ENCODE peak calls at places on chromosomes 11 and 22, in nine cellular contexts. X is effector CD4-positive, alpha-beta T cell; Y is AG09319; Z is stimulated activated CD8-positive, alpha-beta memory T cell treated with anti-CD3 and anti-CD28 coated beads, Interleukin-4, amount 100 ng/mL, for 24 hours; D is kidney; U is choroid plexus epithelial cell; C is MV-4-11; F is midbrain; K is AG09309. O is an unnamed sample.

GRCh38 chr22:50545522-50546325 is at the start of gene KLHDC7B:
- DNase-seq in K (no peak), F (no peak), X (no peak), C (no peak), Z (no peak), Y (no peak), U (peak; percentile 58), D (no peak), O (no peak)

GRCh38 chr22:39973656-39974055 is 13.5 kb downstream of the TMA7B start:
- DNase-seq in D (no peak), X (no peak), C (no peak), F (no peak), Z (no peak), K (no peak), Y (no peak), U (no peak), O (no peak)

GRCh38 chr11:123061403-123062157 is at the start of gene HSPA8:
- DNase-seq in C (peak; percentile 55), Y (no peak), F (peak; percentile 32), U (peak; percentile 71), X (peak; percentile 44), K (peak; percentile 11), Z (peak; percentile 65), D (peak; percentile 93), O (no peak)

GRCh38 chr11:64858467-64859401 is 14.3 kb upstream of the CDC42BPG start:
- DNase-seq in X (peak; percentile 56), U (no peak), F (no peak), C (no peak), Z (no peak), Y (no peak), D (peak; percentile 77), K (no peak), O (no peak)

GRCh38 chr22:45884201-45885067 is 92.5 kb downstream of the WNT7B start:
- DNase-seq in F (no peak), X (no peak), U (no peak), D (peak; percentile 69), K (no peak), C (no peak), Y (no peak), Z (no peak), O (no peak)

GRCh38 chr11:111303476-111303875 is 5.1 kb downstream of the POU2AF3 start:
- DNase-seq in U (no peak), Y (no peak), D (no peak), K (no peak), X (no peak), F (no peak), C (no peak), Z (no peak), O (no peak)

GRCh38 chr11:61587541-61587941 is 6.7 kb upstream of the SYT7 start:
- DNase-seq in Y (no peak), C (no peak), U (peak; percentile 26), F (no peak), Z (peak; percentile 26), K (no peak), D (no peak), X (no peak), O (no peak)

GRCh38 chr11:45264839-45265515 is 21.2 kb downstream of the SYT13 start:
- DNase-seq in C (no peak), F (no peak), Y (no peak), Z (no peak), U (peak; percentile 67), D (no peak), K (peak; percentile 64), X (no peak), O (peak; percentile 52)

GRCh38 chr11:113189909-113190667 is 124.3 kb upstream of the TTC12 start:
- DNase-seq in Y (peak; percentile 70), X (no peak), K (peak; percentile 59), Z (no peak), F (no peak), C (peak; percentile 63), U (peak; percentile 82), D (no peak), O (peak; percentile 3)

O was measured in HTR-8/SVneo.